ENCODE peak calls at places on chromosomes 1 and 21, in eight cellular contexts. M, F, D, T, K, V, B and Y are unnamed samples.

GRCh38 chr1:154583691-154584212 is 16.2 kb downstream of the CHRNB2 start:
- DNase-seq in M (no peak), T (peak; percentile 28), K (no peak), V (no peak), B (no peak), F (no peak), D (no peak), Y (peak; percentile 25)

GRCh38 chr1:154142358-154142757 is 12.5 kb downstream of the NUP210L start:
- DNase-seq in K (no peak), D (no peak), V (no peak), M (no peak), F (no peak), B (no peak), T (no peak), Y (no peak)

GRCh38 chr21:42081138-42081537 is 10.0 kb downstream of the UMODL1 start:
- DNase-seq in B (no peak), V (no peak), F (no peak), D (no peak), K (no peak), M (no peak), T (no peak), Y (no peak)

GRCh38 chr1:69707103-69707502 is 139.4 kb downstream of the LRRC7 start:
- DNase-seq in F (no peak), T (no peak), M (no peak), B (no peak), V (no peak), K (no peak), D (no peak), Y (peak; percentile 16)

GRCh38 chr21:37380349-37381323 is 14.1 kb downstream of the DYRK1A start:
- DNase-seq in K (no peak), B (no peak), T (no peak), F (no peak), M (peak; percentile 59), V (no peak), D (no peak), Y (peak; percentile 61)

GRCh38 chr21:34320006-34320405 is 43.8 kb upstream of the KCNE2 start:
- DNase-seq in F (no peak), M (no peak), D (no peak), V (no peak), K (no peak), B (no peak), T (no peak), Y (no peak)

GRCh38 chr1:10280442-10281350 is 70.3 kb downstream of the KIF1B start:
- DNase-seq in D (no peak), K (no peak), F (no peak), V (no peak), M (no peak), B (no peak), T (no peak), Y (no peak)

GRCh38 chr1:12406218-12407021 is 176.6 kb downstream of the VPS13D start:
- DNase-seq in V (no peak), K (no peak), F (no peak), B (no peak), T (no peak), D (no peak), M (no peak), Y (no peak)

GRCh38 chr1:67952071-67952470 is 98.4 kb downstream of the DIRAS3 start:
- DNase-seq in V (no peak), D (peak; percentile 87), M (no peak), K (no peak), F (no peak), T (no peak), B (no peak), Y (no peak)

GRCh38 chr1:48450505-48450904 is 21.5 kb downstream of the SPATA6 start:
- DNase-seq in B (no peak), D (no peak), F (no peak), K (no peak), M (no peak), V (no peak), T (no peak), Y (no peak)

GRCh38 chr1:239268007-239268406 is 118.4 kb upstream of the CHRM3 start:
- DNase-seq in M (no peak), B (no peak), K (no peak), V (no peak), D (no peak), T (no peak), F (no peak), Y (no peak)

GRCh38 chr1:16101618-16102017 is 28.2 kb upstream of the FAM131C start:
- DNase-seq in F (no peak), B (no peak), M (no peak), D (no peak), V (no peak), T (no peak), K (no peak), Y (no peak)

GRCh38 chr1:235019456-235019855 is 109.2 kb downstream of the TOMM20 start:
- DNase-seq in K (no peak), D (no peak), V (no peak), T (no peak), B (no peak), M (no peak), F (no peak), Y (no peak)

GRCh38 chr21:45763074-45763473 is 119.5 kb downstream of the PCBP3 start:
- DNase-seq in F (no peak), B (no peak), K (no peak), V (no peak), T (no peak), M (no peak), D (no peak), Y (no peak)

GRCh38 chr1:223720987-223721591 is 8.8 kb downstream of the CAPN2 start:
- DNase-seq in B (no peak), T (no peak), D (no peak), V (no peak), K (no peak), F (no peak), M (no peak), Y (no peak)

GRCh38 chr21:46386726-46387073 is 62.7 kb downstream of the PCNT start:
- DNase-seq in D (no peak), K (no peak), V (no peak), T (no peak), M (no peak), F (no peak), B (no peak), Y (no peak)

GRCh38 chr1:193437785-193438184 is 251.4 kb upstream of the B3GALT2 start:
- DNase-seq in B (no peak), M (no peak), V (no peak), D (no peak), K (no peak), F (no peak), T (no peak), Y (no peak)

GRCh38 chr1:200929530-200930278 is 35.0 kb downstream of the INAVA start:
- DNase-seq in D (no peak), K (no peak), V (no peak), B (no peak), T (no peak), F (no peak), M (no peak), Y (no peak)

GRCh38 chr1:61082336-61083013 is at the start of gene NFIA:
- DNase-seq in V (no peak), F (no peak), K (no peak), M (peak; percentile 88), B (no peak), D (no peak), T (peak; percentile 69), Y (peak; percentile 46)

GRCh38 chr1:243233908-243234307 is 21.2 kb downstream of the CEP170 start:
- DNase-seq in B (no peak), T (no peak), F (no peak), V (no peak), D (no peak), K (no peak), M (no peak), Y (no peak)

GRCh38 chr1:231731262-231731661 is 104.7 kb downstream of the DISC1 start:
- DNase-seq in M (peak; percentile 5), K (no peak), D (no peak), B (no peak), V (no peak), T (no peak), F (no peak), Y (no peak)

GRCh38 chr21:15211491-15212133 is 146.8 kb upstream of the NRIP1 start:
- DNase-seq in F (no peak), V (no peak), T (no peak), M (no peak), D (no peak), B (no peak), K (no peak), Y (no peak)

GRCh38 chr1:76285578-76286135 is 211.1 kb downstream of the ST6GALNAC3 start:
- DNase-seq in D (no peak), B (no peak), F (no peak), V (no peak), T (no peak), K (no peak), M (no peak), Y (no peak)

GRCh38 chr1:921011-921837 is 2.5 kb upstream of the SAMD11 start:
- DNase-seq in D (peak; percentile 40), T (peak; percentile 75), K (peak; percentile 58), M (peak; percentile 47), V (no peak), F (no peak), B (no peak), Y (peak; percentile 57)

GRCh38 chr1:74699331-74699730 is 25.7 kb upstream of the ERICH3 start:
- DNase-seq in M (no peak), D (no peak), F (no peak), B (no peak), V (no peak), T (no peak), K (no peak), Y (no peak)

GRCh38 chr1:48005254-48006162 is 8.3 kb upstream of the TRABD2B start:
- DNase-seq in K (no peak), D (no peak), B (no peak), F (no peak), V (no peak), M (no peak), T (no peak), Y (no peak)

GRCh38 chr1:85427844-85428243 is 37.1 kb downstream of the DDAH1 start:
- DNase-seq in V (no peak), B (no peak), T (no peak), M (no peak), F (no peak), D (no peak), K (no peak), Y (no peak)

GRCh38 chr1:241130881-241131280 is 226.1 kb downstream of the RGS7 start:
- DNase-seq in F (no peak), D (no peak), M (no peak), B (no peak), V (no peak), K (no peak), T (no peak), Y (no peak)

GRCh38 chr1:208803371-208803811 is 559.2 kb upstream of the PLXNA2 start:
- DNase-seq in K (no peak), M (no peak), T (peak; percentile 94), V (no peak), B (no peak), F (no peak), D (peak; percentile 61), Y (no peak)

GRCh38 chr1:9249534-9250335 is 15.2 kb downstream of the H6PD start:
- DNase-seq in F (no peak), T (no peak), D (no peak), V (no peak), K (no peak), M (no peak), B (no peak), Y (peak; percentile 70)

GRCh38 chr1:40316595-40317393 is at the start of gene COL9A2:
- DNase-seq in F (peak; percentile 22), K (no peak), D (no peak), V (peak; percentile 25), B (peak; percentile 21), T (peak; percentile 71), M (peak; percentile 62), Y (no peak)

GRCh38 chr1:202618387-202619022 is 91.7 kb downstream of the SYT2 start:
- DNase-seq in K (no peak), M (no peak), D (no peak), F (no peak), T (no peak), V (no peak), B (no peak), Y (no peak)

GRCh38 chr1:15963968-15964648 is 11.8 kb downstream of the ZBTB17 start:
- DNase-seq in D (no peak), K (no peak), B (no peak), M (no peak), T (no peak), F (no peak), V (no peak), Y (no peak)

GRCh38 chr1:232627645-232628334 is 2.1 kb downstream of the SIPA1L2 start:
- DNase-seq in V (no peak), T (peak; percentile 78), M (peak; percentile 70), K (no peak), D (peak; percentile 27), F (no peak), B (no peak), Y (peak; percentile 42)